ENCODE peak calls at places on chromosomes 11 and 22, in ten cellular contexts. One of them, this sample, is unnamed.
A peak's percentile ranks its signal among the peaks of the same experiment; 100 is the strongest.

GRCh38 chr11:5196067-5196466 is 4.4 kb downstream of the OR51V1 start:
- DNase-seq in hepatocyte: no peak
- DNase-seq in mammary epithelial cell: no peak
- DNase-seq in ovary: no peak
- DNase-seq in GM12865: no peak
- DNase-seq in astrocyte: no peak
- DNase-seq in glutamatergic neuron: no peak
- DNase-seq in cardiac fibroblast: no peak
- DNase-seq in heart right ventricle: no peak
- DNase-seq in kidney epithelial cell: no peak
- DNase-seq in this sample: no peak

GRCh38 chr11:6251120-6251733 is 8.4 kb upstream of the CCKBR start:
- DNase-seq in GM12865: peak; percentile 70
- DNase-seq in mammary epithelial cell: peak; percentile 56
- DNase-seq in heart right ventricle: peak; percentile 66
- DNase-seq in glutamatergic neuron: peak; percentile 85
- DNase-seq in cardiac fibroblast: peak; percentile 74
- DNase-seq in ovary: peak; percentile 80
- DNase-seq in hepatocyte: peak; percentile 84
- DNase-seq in kidney epithelial cell: no peak
- DNase-seq in astrocyte: peak; percentile 35
- DNase-seq in this sample: no peak

GRCh38 chr11:3228445-3228829 is 3.8 kb downstream of the MRGPRE start:
- DNase-seq in ovary: no peak
- DNase-seq in heart right ventricle: no peak
- DNase-seq in astrocyte: no peak
- DNase-seq in glutamatergic neuron: no peak
- DNase-seq in kidney epithelial cell: no peak
- DNase-seq in hepatocyte: no peak
- DNase-seq in GM12865: no peak
- DNase-seq in cardiac fibroblast: no peak
- DNase-seq in mammary epithelial cell: no peak
- DNase-seq in this sample: no peak

GRCh38 chr11:73748300-73748699 is 12.6 kb downstream of the RAB6A start:
- DNase-seq in hepatocyte: no peak
- DNase-seq in glutamatergic neuron: no peak
- DNase-seq in heart right ventricle: no peak
- DNase-seq in kidney epithelial cell: no peak
- DNase-seq in mammary epithelial cell: no peak
- DNase-seq in cardiac fibroblast: no peak
- DNase-seq in ovary: no peak
- DNase-seq in GM12865: no peak
- DNase-seq in astrocyte: no peak
- DNase-seq in this sample: no peak

GRCh38 chr22:41910599-41911291 is 4.1 kb downstream of the SHISA8 start:
- DNase-seq in heart right ventricle: peak; percentile 49
- DNase-seq in mammary epithelial cell: no peak
- DNase-seq in astrocyte: no peak
- DNase-seq in ovary: peak; percentile 66
- DNase-seq in kidney epithelial cell: no peak
- DNase-seq in GM12865: no peak
- DNase-seq in glutamatergic neuron: peak; percentile 48
- DNase-seq in hepatocyte: peak; percentile 38
- DNase-seq in cardiac fibroblast: peak; percentile 25
- DNase-seq in this sample: no peak

GRCh38 chr22:22042599-22043295 is 60.2 kb upstream of the TOP3B start:
- DNase-seq in GM12865: no peak
- DNase-seq in kidney epithelial cell: no peak
- DNase-seq in glutamatergic neuron: no peak
- DNase-seq in cardiac fibroblast: no peak
- DNase-seq in astrocyte: no peak
- DNase-seq in heart right ventricle: no peak
- DNase-seq in hepatocyte: no peak
- DNase-seq in mammary epithelial cell: no peak
- DNase-seq in ovary: no peak
- DNase-seq in this sample: no peak

GRCh38 chr11:71116435-71117040 is 135.8 kb downstream of the SHANK2 start:
- DNase-seq in mammary epithelial cell: no peak
- DNase-seq in glutamatergic neuron: no peak
- DNase-seq in ovary: no peak
- DNase-seq in cardiac fibroblast: no peak
- DNase-seq in GM12865: peak; percentile 9
- DNase-seq in kidney epithelial cell: no peak
- DNase-seq in astrocyte: no peak
- DNase-seq in hepatocyte: no peak
- DNase-seq in heart right ventricle: no peak
- DNase-seq in this sample: no peak

GRCh38 chr11:78202733-78203167 is 14.0 kb downstream of the USP35 start:
- DNase-seq in ovary: no peak
- DNase-seq in GM12865: peak; percentile 22
- DNase-seq in cardiac fibroblast: no peak
- DNase-seq in astrocyte: no peak
- DNase-seq in glutamatergic neuron: no peak
- DNase-seq in heart right ventricle: no peak
- DNase-seq in hepatocyte: no peak
- DNase-seq in mammary epithelial cell: no peak
- DNase-seq in kidney epithelial cell: no peak
- DNase-seq in this sample: no peak

GRCh38 chr11:128484172-128484571 is 103.2 kb downstream of the ETS1 start:
- DNase-seq in cardiac fibroblast: no peak
- DNase-seq in GM12865: no peak
- DNase-seq in astrocyte: no peak
- DNase-seq in hepatocyte: no peak
- DNase-seq in mammary epithelial cell: no peak
- DNase-seq in ovary: no peak
- DNase-seq in glutamatergic neuron: no peak
- DNase-seq in heart right ventricle: no peak
- DNase-seq in kidney epithelial cell: no peak
- DNase-seq in this sample: no peak

GRCh38 chr22:40759294-40759840 is 59.8 kb downstream of the SLC25A17 start:
- DNase-seq in kidney epithelial cell: no peak
- DNase-seq in heart right ventricle: no peak
- DNase-seq in cardiac fibroblast: no peak
- DNase-seq in ovary: no peak
- DNase-seq in hepatocyte: no peak
- DNase-seq in GM12865: no peak
- DNase-seq in glutamatergic neuron: no peak
- DNase-seq in astrocyte: no peak
- DNase-seq in mammary epithelial cell: no peak
- DNase-seq in this sample: no peak

GRCh38 chr11:86176165-86176884 is 68.2 kb upstream of the EED start:
- DNase-seq in heart right ventricle: no peak
- DNase-seq in GM12865: no peak
- DNase-seq in hepatocyte: no peak
- DNase-seq in astrocyte: peak; percentile 80
- DNase-seq in mammary epithelial cell: peak; percentile 66
- DNase-seq in ovary: no peak
- DNase-seq in kidney epithelial cell: no peak
- DNase-seq in glutamatergic neuron: no peak
- DNase-seq in cardiac fibroblast: peak; percentile 49
- DNase-seq in this sample: no peak

GRCh38 chr11:65887026-65887722 is 1.1 kb downstream of the FIBP start:
- DNase-seq in cardiac fibroblast: no peak
- DNase-seq in heart right ventricle: no peak
- DNase-seq in mammary epithelial cell: no peak
- DNase-seq in kidney epithelial cell: no peak
- DNase-seq in hepatocyte: no peak
- DNase-seq in glutamatergic neuron: no peak
- DNase-seq in astrocyte: no peak
- DNase-seq in ovary: peak; percentile 61
- DNase-seq in GM12865: no peak
- DNase-seq in this sample: no peak
- TF ChIP-seq CTCF in cardiac fibroblast: no peak
- TF ChIP-seq CTCF in heart right ventricle: no peak
- TF ChIP-seq CTCF in mammary epithelial cell: no peak
- TF ChIP-seq CTCF in kidney epithelial cell: no peak
- TF ChIP-seq CTCF in hepatocyte: no peak
- TF ChIP-seq CTCF in glutamatergic neuron: no peak
- TF ChIP-seq CTCF in astrocyte: no peak
- TF ChIP-seq CTCF in ovary: no peak
- TF ChIP-seq CTCF in GM12865: no peak
- TF ChIP-seq CTCF in this sample: no peak

GRCh38 chr11:43937434-43938411 is 4.7 kb upstream of the C11orf96 start:
- DNase-seq in mammary epithelial cell: peak; percentile 69
- DNase-seq in glutamatergic neuron: no peak
- DNase-seq in kidney epithelial cell: no peak
- DNase-seq in hepatocyte: no peak
- DNase-seq in GM12865: no peak
- DNase-seq in ovary: no peak
- DNase-seq in astrocyte: peak; percentile 73
- DNase-seq in cardiac fibroblast: peak; percentile 74
- DNase-seq in heart right ventricle: no peak
- DNase-seq in this sample: no peak
- TF ChIP-seq CTCF in mammary epithelial cell: no peak
- TF ChIP-seq CTCF in glutamatergic neuron: no peak
- TF ChIP-seq CTCF in kidney epithelial cell: no peak
- TF ChIP-seq CTCF in hepatocyte: no peak
- TF ChIP-seq CTCF in GM12865: no peak
- TF ChIP-seq CTCF in ovary: no peak
- TF ChIP-seq CTCF in astrocyte: peak; percentile 20
- TF ChIP-seq CTCF in cardiac fibroblast: peak; percentile 60
- TF ChIP-seq CTCF in heart right ventricle: no peak
- TF ChIP-seq CTCF in this sample: no peak

GRCh38 chr11:90589735-90590134 is 366.9 kb upstream of the CHORDC1 start:
- DNase-seq in GM12865: peak; percentile 6
- DNase-seq in glutamatergic neuron: no peak
- DNase-seq in hepatocyte: no peak
- DNase-seq in cardiac fibroblast: no peak
- DNase-seq in heart right ventricle: no peak
- DNase-seq in mammary epithelial cell: no peak
- DNase-seq in ovary: no peak
- DNase-seq in astrocyte: no peak
- DNase-seq in kidney epithelial cell: no peak
- DNase-seq in this sample: no peak

GRCh38 chr11:90593099-90593498 is 370.2 kb upstream of the CHORDC1 start:
- DNase-seq in heart right ventricle: no peak
- DNase-seq in astrocyte: no peak
- DNase-seq in GM12865: no peak
- DNase-seq in ovary: no peak
- DNase-seq in glutamatergic neuron: no peak
- DNase-seq in kidney epithelial cell: no peak
- DNase-seq in hepatocyte: no peak
- DNase-seq in mammary epithelial cell: no peak
- DNase-seq in cardiac fibroblast: no peak
- DNase-seq in this sample: no peak

DNA sequence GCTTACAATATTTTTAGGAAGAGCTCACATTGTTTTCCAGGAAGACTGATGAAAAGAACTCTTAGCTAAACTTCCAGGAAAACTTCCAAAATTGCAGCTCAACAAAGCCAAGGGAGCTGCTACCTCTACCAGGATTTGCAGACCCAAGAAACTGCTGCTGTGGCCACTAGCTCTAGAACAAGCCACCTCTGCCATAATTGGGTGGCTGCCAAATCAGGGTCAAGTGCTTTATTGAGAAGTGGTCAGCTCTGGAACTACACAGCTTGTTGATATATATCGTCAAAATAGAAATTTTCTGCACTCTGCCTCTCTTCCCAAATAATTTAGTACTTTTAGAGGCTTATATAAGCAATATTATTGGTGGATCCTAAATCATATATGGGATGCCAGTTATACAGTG is 371.8 kb upstream of the CHORDC1 start:
- DNase-seq in ovary: no peak
- DNase-seq in glutamatergic neuron: no peak
- DNase-seq in mammary epithelial cell: no peak
- DNase-seq in astrocyte: no peak
- DNase-seq in cardiac fibroblast: no peak
- DNase-seq in GM12865: peak; percentile 20
- DNase-seq in heart right ventricle: peak; percentile 3
- DNase-seq in kidney epithelial cell: no peak
- DNase-seq in hepatocyte: no peak
- DNase-seq in this sample: no peak
- TF ChIP-seq CTCF in ovary: no peak
- TF ChIP-seq CTCF in glutamatergic neuron: no peak
- TF ChIP-seq CTCF in mammary epithelial cell: no peak
- TF ChIP-seq CTCF in astrocyte: no peak
- TF ChIP-seq CTCF in cardiac fibroblast: no peak
- TF ChIP-seq CTCF in GM12865: no peak
- TF ChIP-seq CTCF in heart right ventricle: no peak
- TF ChIP-seq CTCF in kidney epithelial cell: no peak
- TF ChIP-seq CTCF in hepatocyte: no peak
- TF ChIP-seq CTCF in this sample: no peak

GRCh38 chr22:50715776-50716175 is 22.2 kb upstream of the ACR start:
- DNase-seq in hepatocyte: no peak
- DNase-seq in astrocyte: no peak
- DNase-seq in cardiac fibroblast: no peak
- DNase-seq in kidney epithelial cell: no peak
- DNase-seq in heart right ventricle: no peak
- DNase-seq in ovary: no peak
- DNase-seq in glutamatergic neuron: no peak
- DNase-seq in GM12865: no peak
- DNase-seq in mammary epithelial cell: no peak
- DNase-seq in this sample: no peak

GRCh38 chr22:50719814-50720300 is 18.1 kb upstream of the ACR start:
- DNase-seq in kidney epithelial cell: no peak
- DNase-seq in mammary epithelial cell: no peak
- DNase-seq in GM12865: no peak
- DNase-seq in glutamatergic neuron: no peak
- DNase-seq in astrocyte: no peak
- DNase-seq in ovary: no peak
- DNase-seq in hepatocyte: no peak
- DNase-seq in cardiac fibroblast: no peak
- DNase-seq in heart right ventricle: no peak
- DNase-seq in this sample: no peak

GRCh38 chr22:50716291-50717024 is 21.5 kb upstream of the ACR start:
- DNase-seq in kidney epithelial cell: no peak
- DNase-seq in GM12865: no peak
- DNase-seq in hepatocyte: no peak
- DNase-seq in mammary epithelial cell: no peak
- DNase-seq in glutamatergic neuron: no peak
- DNase-seq in ovary: no peak
- DNase-seq in astrocyte: no peak
- DNase-seq in cardiac fibroblast: no peak
- DNase-seq in heart right ventricle: no peak
- DNase-seq in this sample: no peak

GRCh38 chr22:50718352-50718709 is 19.7 kb upstream of the ACR start:
- DNase-seq in glutamatergic neuron: no peak
- DNase-seq in hepatocyte: no peak
- DNase-seq in ovary: no peak
- DNase-seq in cardiac fibroblast: no peak
- DNase-seq in kidney epithelial cell: no peak
- DNase-seq in astrocyte: no peak
- DNase-seq in heart right ventricle: no peak
- DNase-seq in mammary epithelial cell: no peak
- DNase-seq in GM12865: no peak
- DNase-seq in this sample: no peak

DNA sequence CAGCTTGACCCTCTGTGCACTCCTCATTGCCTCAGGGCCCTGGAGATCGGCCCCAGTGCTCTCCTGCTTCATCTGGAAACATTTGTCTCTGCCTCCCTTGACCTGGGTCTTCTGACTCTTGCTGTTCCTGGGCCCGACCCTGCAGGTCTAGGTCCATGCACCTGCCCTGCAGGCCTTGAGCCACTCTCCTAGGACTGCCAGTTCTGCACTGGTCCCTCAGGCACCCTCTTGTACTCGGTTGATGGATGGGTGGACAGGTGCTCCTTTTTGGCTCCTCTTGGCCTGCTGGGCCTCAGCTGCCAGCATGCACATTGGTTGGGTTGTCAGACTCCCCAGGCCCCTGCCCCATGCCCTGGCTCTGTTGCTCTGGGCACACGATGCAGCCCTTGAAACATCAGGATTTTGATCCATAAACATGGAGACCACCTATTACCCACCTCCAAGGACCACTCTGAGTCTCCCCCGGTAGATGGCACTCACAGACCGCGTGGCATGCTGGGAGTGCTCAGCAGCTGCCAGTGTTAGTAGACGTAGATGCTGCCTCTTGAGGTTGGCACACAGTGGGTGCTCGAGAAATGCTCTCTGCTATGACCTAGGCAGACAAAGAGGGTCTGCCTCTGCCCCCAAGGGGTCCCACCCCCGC is 20.2 kb upstream of the ACR start:
- DNase-seq in glutamatergic neuron: no peak
- DNase-seq in kidney epithelial cell: no peak
- DNase-seq in cardiac fibroblast: no peak
- DNase-seq in hepatocyte: no peak
- DNase-seq in ovary: no peak
- DNase-seq in heart right ventricle: no peak
- DNase-seq in astrocyte: no peak
- DNase-seq in GM12865: no peak
- DNase-seq in mammary epithelial cell: no peak
- DNase-seq in this sample: no peak
- TF ChIP-seq CTCF in glutamatergic neuron: no peak
- TF ChIP-seq CTCF in kidney epithelial cell: no peak
- TF ChIP-seq CTCF in cardiac fibroblast: no peak
- TF ChIP-seq CTCF in hepatocyte: no peak
- TF ChIP-seq CTCF in ovary: no peak
- TF ChIP-seq CTCF in heart right ventricle: no peak
- TF ChIP-seq CTCF in astrocyte: no peak
- TF ChIP-seq CTCF in GM12865: no peak
- TF ChIP-seq CTCF in mammary epithelial cell: no peak
- TF ChIP-seq CTCF in this sample: no peak